ENCODE peak calls at places on chromosomes 13 and 19, in four cellular contexts. F is stomach, V is suprapubic skin, J is transverse colon. Q is an unnamed sample.

GRCh38 chr13:50914301-50914700 is 4.7 kb downstream of the RNASEH2B start:
- DNase-seq in V (no peak), F (no peak), J (no peak), Q (no peak)

GRCh38 chr13:76992548-76993001 is 694 bp downstream of the CLN5 start:
- DNase-seq in F (no peak), J (peak; percentile 28), V (peak; percentile 71), Q (no peak)

GRCh38 chr19:29098863-29099481 is 114.0 kb downstream of the UQCRFS1 start:
- DNase-seq in J (peak; percentile 23), F (peak; percentile 31), V (peak; percentile 88), Q (peak; percentile 90)

GRCh38 chr13:62837895-62838294 is 1422.2 kb upstream of the PCDH20 start:
- DNase-seq in V (no peak), J (no peak), F (no peak), Q (no peak)

GRCh38 chr13:65292488-65292901 is 1937.6 kb downstream of the PCDH9 start:
- DNase-seq in F (no peak), V (no peak), J (no peak), Q (no peak)

GRCh38 chr19:21158523-21159135 is 16.8 kb downstream of the ZNF431 start:
- DNase-seq in V (no peak), J (no peak), F (no peak), Q (no peak)

GRCh38 chr13:74289130-74289529 is 154.9 kb upstream of the KLF12 start:
- DNase-seq in V (no peak), F (no peak), J (no peak), Q (no peak)

GRCh38 chr19:1753730-1754442 is 580 bp downstream of the ONECUT3 start:
- DNase-seq in J (no peak), F (no peak), V (no peak), Q (no peak)

GRCh38 chr19:51251453-51251790 is 542 bp downstream of the SIGLECL1 start:
- DNase-seq in J (no peak), V (no peak), F (no peak), Q (no peak)

GRCh38 chr19:43422689-43423066 is 8.0 kb downstream of the TEX101 start:
- DNase-seq in F (no peak), V (no peak), J (no peak), Q (no peak)

GRCh38 chr19:5644051-5644450 is 21.2 kb downstream of the SAFB start:
- DNase-seq in J (no peak), F (no peak), V (no peak), Q (no peak)

GRCh38 chr19:44875666-44876418 is 15.2 kb upstream of the TOMM40 start:
- DNase-seq in F (no peak), V (no peak), J (peak; percentile 64), Q (no peak)

GRCh38 chr13:107450426-107450825 is 764.9 kb downstream of the LIG4 start:
- DNase-seq in V (no peak), J (no peak), F (no peak), Q (no peak)

GRCh38 chr19:32691291-32691951 is at the start of gene NUDT19:
- DNase-seq in J (peak; percentile 90), V (peak; percentile 89), F (peak; percentile 89), Q (peak; percentile 88)
- TF ChIP-seq POLR2AphosphoS5 in J (peak; percentile 95), V (peak; percentile 16), F (peak; percentile 94), Q (peak; percentile 86)

DNA sequence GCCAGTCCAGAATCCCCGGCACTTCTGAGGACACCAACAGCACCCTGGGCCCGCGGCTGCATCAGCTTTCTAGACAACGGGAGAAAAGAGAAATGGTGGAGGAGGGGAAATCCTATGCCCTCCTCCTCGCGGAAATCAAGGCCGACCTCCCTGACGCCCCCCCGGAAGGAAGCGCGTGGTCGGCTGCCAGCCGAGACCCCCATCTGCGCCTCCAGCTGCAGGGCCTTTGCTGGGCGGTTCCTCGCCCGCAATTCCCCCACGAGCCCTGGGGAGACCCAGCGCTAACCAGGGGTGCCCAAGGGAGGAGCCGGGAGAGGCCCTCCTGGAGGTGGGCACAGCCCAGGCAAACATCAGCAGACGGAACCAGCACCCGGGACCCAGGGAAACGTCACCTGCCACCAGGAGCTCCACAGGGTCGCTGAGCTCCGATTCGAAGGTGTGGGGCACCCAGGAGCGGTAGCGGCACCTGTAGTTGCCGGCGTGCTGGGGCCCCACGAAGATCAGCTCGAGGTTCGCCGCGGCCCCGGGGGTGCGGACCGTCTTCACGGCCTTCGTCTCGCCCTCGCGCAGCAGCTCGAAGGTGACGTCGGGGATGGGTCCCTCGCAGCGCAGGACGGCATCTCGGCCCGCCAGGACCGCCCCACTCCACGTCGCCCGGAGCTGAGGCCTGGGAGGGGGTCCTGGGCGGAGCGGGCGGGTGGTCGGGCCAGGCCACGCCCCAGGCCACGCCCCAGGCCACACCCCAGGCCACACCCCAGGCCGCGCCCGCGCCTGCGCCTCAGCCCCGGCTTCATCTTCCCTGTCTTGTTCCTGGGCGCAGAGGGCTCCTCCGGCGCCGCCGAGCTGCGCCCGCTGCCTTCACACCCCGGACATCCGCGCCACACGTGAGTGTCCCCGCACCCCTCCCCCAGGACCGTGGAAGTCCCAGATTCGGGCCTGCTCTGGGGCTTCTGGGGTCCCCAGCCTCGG is 6.0 kb downstream of the A1BG start:
- DNase-seq in J (peak; percentile 69), F (peak; percentile 54), V (no peak), Q (peak; percentile 73)
- TF ChIP-seq POLR2A in J (no peak), F (no peak), V (no peak), Q (no peak)

DNA sequence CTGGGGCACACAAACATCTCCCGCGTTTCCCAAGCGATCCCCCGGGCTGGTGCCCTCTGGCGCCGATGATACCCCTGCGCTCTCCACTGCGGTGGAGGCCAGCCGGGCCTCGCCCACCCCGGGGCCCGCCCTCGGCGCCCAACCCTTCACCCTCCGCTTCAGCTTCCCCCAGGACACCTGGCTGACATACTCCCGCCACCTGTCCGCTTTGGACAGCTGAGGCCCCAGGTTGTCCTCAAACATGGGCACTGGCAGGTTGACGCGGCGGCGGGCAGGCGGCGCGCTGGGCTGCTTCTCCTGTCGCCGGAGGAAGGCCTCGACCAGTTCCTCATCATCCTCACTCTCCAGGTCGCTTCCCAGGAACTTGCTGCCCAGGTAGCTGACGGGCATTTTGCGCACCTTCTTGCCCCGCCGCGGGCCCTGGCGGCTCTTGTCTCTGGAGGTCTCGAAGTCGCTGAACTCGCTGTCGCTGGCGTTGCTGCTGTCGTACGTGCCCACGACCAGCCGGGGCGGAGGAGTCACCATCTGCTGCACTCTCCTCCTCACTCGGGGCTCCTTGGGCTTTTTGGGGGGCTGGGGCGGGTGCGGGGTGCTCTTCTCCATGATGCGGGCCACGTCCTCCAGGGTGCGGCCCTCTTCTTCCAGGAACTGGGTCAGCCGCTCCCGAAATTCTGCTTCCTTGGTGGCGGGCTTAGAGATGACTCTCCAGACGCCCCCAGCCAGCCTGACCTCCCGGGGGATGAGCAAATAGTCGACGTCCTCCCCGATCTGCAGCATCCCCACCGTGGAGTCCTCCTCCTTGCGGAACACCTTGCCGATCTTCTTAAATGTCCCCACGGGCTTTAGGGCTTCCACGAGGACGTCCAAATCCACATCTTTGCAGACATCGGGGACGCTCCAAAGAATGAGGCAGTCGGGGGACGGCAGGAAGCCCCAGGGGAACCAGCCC is 1.1 kb downstream of the CCDC8 start:
- DNase-seq in V (no peak), J (no peak), F (no peak), Q (no peak)
- TF ChIP-seq EP300 in V (no peak), J (no peak), F (no peak), Q (no peak)

DNA sequence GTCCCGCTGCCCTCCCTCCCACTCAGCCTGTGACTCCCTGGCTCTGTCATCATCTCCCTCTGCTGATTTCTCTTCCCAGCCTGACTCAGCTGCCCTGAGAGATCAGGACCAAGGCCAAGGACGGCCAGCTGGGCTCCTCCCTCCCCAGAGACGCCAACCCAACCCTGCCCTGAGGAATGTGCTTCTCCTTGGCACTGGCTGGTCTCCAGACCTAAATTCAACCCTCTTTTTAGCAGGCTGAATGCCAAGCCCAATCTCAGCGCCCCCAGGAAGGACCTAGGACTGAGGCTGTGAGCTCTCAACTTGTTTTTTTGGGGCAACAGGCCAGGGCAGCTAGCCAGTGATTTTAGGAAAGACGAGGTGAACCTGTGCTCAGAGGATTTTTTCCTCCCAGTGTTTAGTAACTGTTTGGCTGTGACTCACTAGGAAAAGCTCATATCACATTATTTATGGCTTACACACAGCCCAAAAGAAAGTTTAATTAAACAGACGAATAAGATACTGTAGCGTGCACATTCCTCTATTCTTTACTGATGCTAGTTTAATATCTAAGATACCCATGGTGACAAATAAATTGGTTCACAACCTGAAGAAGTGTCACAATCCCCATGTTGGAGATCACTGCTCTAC is 7.4 kb upstream of the IGFL1 start:
- DNase-seq in F (peak; percentile 65), J (no peak), V (no peak), Q (peak; percentile 71)
- TF ChIP-seq POLR2AphosphoS5 in F (no peak), J (no peak), V (peak; percentile 22), Q (peak; percentile 34)

DNA sequence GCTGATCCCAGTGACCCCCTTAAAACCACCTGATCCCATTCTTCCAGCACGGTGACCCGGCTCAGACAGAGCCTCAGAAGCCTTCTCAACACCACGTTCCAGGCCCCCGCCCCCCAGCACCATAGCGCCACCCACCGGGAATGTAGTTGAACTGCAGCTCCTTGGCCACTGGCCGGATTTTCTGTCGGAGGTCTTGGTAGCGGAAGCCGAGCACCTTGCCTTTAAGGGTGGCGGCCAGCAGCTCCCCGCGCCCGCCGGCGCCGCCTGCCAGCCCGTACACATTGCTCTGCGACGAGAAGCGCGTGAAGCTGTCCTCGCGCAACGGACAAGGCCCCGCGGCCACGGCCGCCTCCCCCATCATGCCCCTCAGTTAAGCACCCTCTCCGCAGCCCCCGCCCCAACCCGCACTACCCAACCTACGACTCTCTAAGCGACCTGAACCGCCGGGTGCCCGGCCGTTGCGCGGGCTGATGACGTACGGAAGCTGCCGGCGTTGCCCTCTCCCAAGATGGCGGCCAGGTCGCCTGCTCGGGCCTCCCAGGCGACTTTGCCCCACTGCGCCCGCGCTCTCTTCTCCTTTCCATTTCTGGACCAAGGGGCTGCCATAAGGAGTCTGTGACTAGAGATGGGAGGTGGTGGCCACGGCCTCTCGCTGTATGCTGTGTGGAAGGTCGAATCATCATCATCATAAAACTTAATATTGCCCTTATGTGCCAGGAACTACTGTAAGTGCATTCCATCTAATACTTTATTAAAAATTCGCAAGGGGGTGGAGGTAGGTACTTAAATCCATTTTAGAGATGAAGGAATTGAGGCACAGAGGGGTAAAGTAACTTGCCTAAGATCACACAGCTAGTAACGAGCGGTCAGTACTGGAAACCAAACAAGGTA is at the start of gene KPTN:
- DNase-seq in J (peak; percentile 90), F (peak; percentile 90), V (peak; percentile 93), Q (peak; percentile 95)
- TF ChIP-seq POLR2A in J (peak; percentile 62), F (no peak), V (no peak), Q (no peak)

GRCh38 chr19:30224689-30225606 is 147.2 kb upstream of the ZNF536 start:
- DNase-seq in V (no peak), J (no peak), F (no peak), Q (peak; percentile 53)
- TF ChIP-seq EP300 in V (no peak), J (no peak), F (no peak), Q (no peak)

GRCh38 chr19:18468930-18469244 is 31.0 kb upstream of the ISYNA1 start:
- DNase-seq in V (no peak), J (no peak), F (no peak), Q (peak; percentile 64)
- TF ChIP-seq POLR2AphosphoS5 in V (no peak), J (no peak), F (no peak), Q (no peak)

GRCh38 chr19:3360494-3361383 is 5.6 kb upstream of the NFIC start:
- DNase-seq in J (peak; percentile 74), V (peak; percentile 89), F (peak; percentile 66), Q (peak; percentile 94)
- TF ChIP-seq POLR2A in J (peak; percentile 29), V (no peak), F (no peak), Q (peak; percentile 80)

GRCh38 chr19:15379083-15379995 is at the start of gene AKAP8:
- DNase-seq in V (peak; percentile 98), J (peak; percentile 99), F (peak; percentile 99), Q (peak; percentile 99)
- TF ChIP-seq EP300 in V (no peak), J (no peak), F (no peak), Q (no peak)

Q was measured in sigmoid colon.